ENCODE peak calls at places on chromosomes 11 and 22, in ten cellular contexts. N is dorsolateral prefrontal cortex; B is lower lobe of right lung; Q is GM23338; R is brain microvascular endothelial cell; C is fibroblast of mammary gland; I is HAP-1; K is naive thymus-derived CD4-positive, alpha-beta T cell; M is epithelial cell of esophagus; Z is tibial nerve. G is an unnamed sample.

GRCh38 chr11:69384548-69385465 is 90.9 kb downstream of the MYEOV start:
- DNase-seq in N (no peak), B (no peak), Q (no peak), R (no peak), C (no peak), I (no peak), K (no peak), M (no peak), Z (peak; percentile 2), G (no peak)

GRCh38 chr11:121703166-121703565 is 250.4 kb upstream of the SORL1-AS1 start:
- DNase-seq in N (no peak), B (no peak), Q (no peak), R (no peak), C (no peak), I (no peak), K (no peak), M (no peak), Z (no peak), G (no peak)

GRCh38 chr22:50577987-50578775 is at the start of gene CPT1B:
- DNase-seq in N (no peak), B (peak; percentile 44), Q (peak; percentile 48), R (no peak), C (peak; percentile 25), I (no peak), K (no peak), M (no peak), Z (no peak), G (no peak)

GRCh38 chr11:86497310-86497709 is 122.6 kb downstream of the CCDC81 start:
- DNase-seq in N (no peak), B (no peak), Q (no peak), R (peak; percentile 59), C (peak; percentile 49), I (no peak), K (no peak), M (peak; percentile 50), Z (no peak), G (no peak)

GRCh38 chr22:27732391-27732790 is 69.2 kb downstream of the MN1 start:
- DNase-seq in N (no peak), B (no peak), Q (no peak), R (no peak), C (no peak), I (no peak), K (no peak), M (no peak), Z (no peak), G (no peak)

GRCh38 chr22:49916851-49917250 is 1.4 kb downstream of the ALG12 start:
- DNase-seq in N (no peak), B (peak; percentile 41), Q (no peak), R (no peak), C (no peak), I (no peak), K (no peak), M (no peak), Z (no peak), G (no peak)

GRCh38 chr22:17057959-17058814 is 26.6 kb upstream of the IL17RA start:
- DNase-seq in N (peak; percentile 79), B (peak; percentile 56), Q (peak; percentile 81), R (peak; percentile 71), C (peak; percentile 77), I (peak; percentile 82), K (no peak), M (peak; percentile 70), Z (peak; percentile 55), G (peak; percentile 27)

GRCh38 chr11:106697058-106697457 is 321.2 kb downstream of the GUCY1A2 start:
- DNase-seq in N (no peak), B (no peak), Q (no peak), R (peak; percentile 57), C (peak; percentile 66), I (no peak), K (no peak), M (peak; percentile 81), Z (no peak), G (peak; percentile 30)

GRCh38 chr22:43747877-43748276 is 64.2 kb downstream of the EFCAB6 start:
- DNase-seq in N (no peak), B (no peak), Q (no peak), R (no peak), C (peak; percentile 4), I (no peak), K (no peak), M (no peak), Z (no peak), G (no peak)

GRCh38 chr22:49525776-49526535 is 301.7 kb downstream of the BRD1 start:
- DNase-seq in N (peak; percentile 80), B (no peak), Q (no peak), R (no peak), C (no peak), I (no peak), K (no peak), M (no peak), Z (no peak), G (no peak)

GRCh38 chr11:46106530-46107407 is 14.5 kb downstream of the PHF21A start:
- DNase-seq in N (no peak), B (no peak), Q (peak; percentile 51), R (no peak), C (peak; percentile 36), I (no peak), K (no peak), M (no peak), Z (no peak), G (no peak)
- H3K4me3 ChIP-seq in N (peak overlapping the region; percentile 48), B (no peak overlapping the region), Q (peak overlapping the region; percentile 2), R (no peak overlapping the region), C (no peak overlapping the region), I (no peak overlapping the region), K (no peak overlapping the region), M (no peak overlapping the region), Z (no peak overlapping the region), G (no peak overlapping the region)

GRCh38 chr22:22955866-22956535 is 68.4 kb downstream of the IGLL5 start:
- DNase-seq in N (peak; percentile 77), B (peak; percentile 62), Q (peak; percentile 87), R (peak; percentile 48), C (peak; percentile 67), I (peak; percentile 73), K (peak; percentile 44), M (peak; percentile 75), Z (peak; percentile 61), G (no peak)

GRCh38 chr22:22960307-22960706 is 72.7 kb downstream of the IGLL5 start:
- DNase-seq in N (no peak), B (no peak), Q (no peak), R (no peak), C (no peak), I (no peak), K (no peak), M (no peak), Z (no peak), G (no peak)

GRCh38 chr22:22959147-22959827 is 71.7 kb downstream of the IGLL5 start:
- DNase-seq in N (peak; percentile 91), B (no peak), Q (peak; percentile 91), R (peak; percentile 76), C (peak; percentile 59), I (peak; percentile 89), K (peak; percentile 37), M (peak; percentile 75), Z (peak; percentile 77), G (no peak)

GRCh38 chr22:22957090-22957489 is 69.5 kb downstream of the IGLL5 start:
- DNase-seq in N (no peak), B (no peak), Q (no peak), R (no peak), C (no peak), I (no peak), K (no peak), M (no peak), Z (no peak), G (no peak)

DNA sequence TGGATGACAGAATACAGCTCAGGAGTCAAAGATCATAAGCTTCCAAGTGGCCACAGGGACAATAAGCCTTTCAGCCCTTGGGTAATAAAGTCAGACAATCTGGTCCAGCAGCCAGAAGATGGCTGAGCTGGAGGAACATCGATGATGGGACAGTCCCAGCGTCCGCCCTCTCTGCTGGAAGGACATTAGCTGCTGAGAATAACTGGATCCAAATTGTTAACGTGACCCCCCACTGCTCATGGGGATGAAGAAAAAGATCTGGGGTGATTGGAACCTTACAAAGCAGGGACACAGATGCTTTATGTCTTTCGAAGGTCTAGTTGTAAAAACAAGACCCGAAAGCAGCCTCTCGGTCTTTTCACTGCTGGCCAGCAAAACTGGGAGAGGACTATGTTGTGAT is 71.0 kb downstream of the IGLL5 start:
- DNase-seq in N (no peak), B (no peak), Q (no peak), R (no peak), C (no peak), I (no peak), K (no peak), M (no peak), Z (no peak), G (no peak)
- H3K4me3 ChIP-seq in N (no peak overlapping the region), B (no peak overlapping the region), Q (no peak overlapping the region), R (no peak overlapping the region), C (no peak overlapping the region), I (no peak overlapping the region), K (no peak overlapping the region), M (no peak overlapping the region), Z (no peak overlapping the region), G (no peak overlapping the region)

GRCh38 chr22:37282385-37282677 is at the start of gene CYTH4:
- DNase-seq in N (no peak), B (peak; percentile 91), Q (no peak), R (no peak), C (no peak), I (no peak), K (peak; percentile 53), M (peak; percentile 72), Z (no peak), G (no peak)
- H3K4me3 ChIP-seq in N (peak within 1 kb of the TSS; percentile 56), B (peak within 1 kb of the TSS; percentile 62), Q (no peak within 1 kb of the TSS), R (no peak within 1 kb of the TSS), C (no peak within 1 kb of the TSS), I (no peak within 1 kb of the TSS), K (peak within 1 kb of the TSS; percentile 89), M (no peak within 1 kb of the TSS), Z (peak within 1 kb of the TSS; percentile 10), G (no peak within 1 kb of the TSS)

GRCh38 chr11:10900686-10901415 is 43.0 kb upstream of the ZBED5 start:
- DNase-seq in N (no peak), B (no peak), Q (no peak), R (no peak), C (peak; percentile 79), I (no peak), K (no peak), M (peak; percentile 85), Z (no peak), G (peak; percentile 73)

GRCh38 chr11:10898763-10899541 is 41.1 kb upstream of the ZBED5 start:
- DNase-seq in N (no peak), B (peak; percentile 62), Q (no peak), R (no peak), C (no peak), I (no peak), K (no peak), M (no peak), Z (no peak), G (no peak)

GRCh38 chr11:10898003-10898762 is 40.3 kb upstream of the ZBED5 start:
- DNase-seq in N (no peak), B (no peak), Q (no peak), R (no peak), C (no peak), I (no peak), K (no peak), M (no peak), Z (no peak), G (no peak)

GRCh38 chr11:10897150-10897549 is 39.3 kb upstream of the ZBED5 start:
- DNase-seq in N (no peak), B (no peak), Q (no peak), R (no peak), C (no peak), I (no peak), K (no peak), M (no peak), Z (no peak), G (no peak)

DNA sequence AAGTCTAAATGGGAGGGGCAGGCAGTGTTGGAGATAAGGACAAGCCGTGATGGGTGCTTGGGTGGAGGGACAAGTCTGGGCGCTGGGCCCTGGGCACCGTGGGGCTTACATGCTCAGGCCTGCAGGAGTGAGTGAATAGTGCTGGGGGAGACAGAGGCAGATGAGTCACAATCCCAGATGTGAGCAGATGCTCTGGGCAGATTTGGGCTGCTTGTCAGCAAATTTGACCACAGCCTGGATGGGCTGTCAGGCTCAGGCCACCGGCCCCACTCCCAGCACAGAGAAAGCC is 41.6 kb upstream of the ZBED5 start:
- DNase-seq in N (no peak), B (peak; percentile 58), Q (no peak), R (no peak), C (no peak), I (no peak), K (no peak), M (peak; percentile 100), Z (no peak), G (no peak)
- H3K4me3 ChIP-seq in N (no peak overlapping the region), B (peak overlapping the region; percentile 25), Q (no peak overlapping the region), R (no peak overlapping the region), C (peak overlapping the region; percentile 50), I (no peak overlapping the region), K (no peak overlapping the region), M (peak overlapping the region; percentile 26), Z (no peak overlapping the region), G (no peak overlapping the region)

G was measured in skeletal muscle cell.